ENCODE peak calls at places on chromosomes 7 and 10, in six cellular contexts. H is HepG2, C is SK-N-SH, M is H1, E is GM12878, W is K562. X is an unnamed sample.

GRCh38 chr7:1946025-1946424 is 275.9 kb downstream of the ELFN1 start:
- DNase-seq in W (no peak), E (no peak), M (no peak), C (no peak), H (no peak), X (no peak)

GRCh38 chr7:27863866-27864265 is 123.9 kb downstream of the TAX1BP1 start:
- DNase-seq in M (no peak), C (no peak), H (no peak), W (no peak), E (no peak), X (no peak)

GRCh38 chr10:33094263-33095051 is 136.4 kb upstream of the ITGB1 start:
- DNase-seq in C (no peak), M (no peak), E (no peak), H (no peak), W (no peak), X (no peak)

GRCh38 chr7:20305726-20306125 is 25.0 kb upstream of the ITGB8 start:
- DNase-seq in W (no peak), H (no peak), M (no peak), C (no peak), E (no peak), X (no peak)

GRCh38 chr7:3056713-3057388 is 13.2 kb upstream of the CARD11 start:
- DNase-seq in W (no peak), M (no peak), C (no peak), H (no peak), E (no peak), X (no peak)

GRCh38 chr7:41256186-41256945 is 446.5 kb downstream of the INHBA start:
- DNase-seq in H (no peak), E (no peak), M (no peak), W (no peak), C (no peak), X (no peak)

GRCh38 chr10:60605476-60605875 is 172.8 kb upstream of the CDK1 start:
- DNase-seq in W (no peak), E (no peak), H (no peak), M (no peak), C (no peak), X (no peak)

GRCh38 chr7:5780801-5781496 is 514 bp downstream of the RNF216 start:
- DNase-seq in E (no peak), W (no peak), C (peak; percentile 90), H (no peak), M (peak; percentile 65), X (peak; percentile 52)

GRCh38 chr10:85319826-85320225 is 991.4 kb downstream of the CCSER2 start:
- DNase-seq in E (no peak), C (peak; percentile 4), H (no peak), M (no peak), W (no peak), X (no peak)

GRCh38 chr7:89238156-89238555 is 442.6 kb upstream of the TEX47 start:
- DNase-seq in C (no peak), W (no peak), E (no peak), H (no peak), M (no peak), X (no peak)

GRCh38 chr10:19968745-19969144 is 152.5 kb downstream of the PLXDC2 start:
- DNase-seq in C (peak; percentile 74), W (no peak), H (no peak), E (no peak), M (no peak), X (no peak)

GRCh38 chr7:44533301-44534055 is 7.7 kb downstream of the NPC1L1 start:
- DNase-seq in W (no peak), H (no peak), M (no peak), C (peak; percentile 34), E (no peak), X (no peak)

GRCh38 chr10:17506390-17506789 is 52.0 kb upstream of the ST8SIA6 start:
- DNase-seq in E (no peak), W (no peak), M (no peak), C (no peak), H (no peak), X (no peak)

DNA sequence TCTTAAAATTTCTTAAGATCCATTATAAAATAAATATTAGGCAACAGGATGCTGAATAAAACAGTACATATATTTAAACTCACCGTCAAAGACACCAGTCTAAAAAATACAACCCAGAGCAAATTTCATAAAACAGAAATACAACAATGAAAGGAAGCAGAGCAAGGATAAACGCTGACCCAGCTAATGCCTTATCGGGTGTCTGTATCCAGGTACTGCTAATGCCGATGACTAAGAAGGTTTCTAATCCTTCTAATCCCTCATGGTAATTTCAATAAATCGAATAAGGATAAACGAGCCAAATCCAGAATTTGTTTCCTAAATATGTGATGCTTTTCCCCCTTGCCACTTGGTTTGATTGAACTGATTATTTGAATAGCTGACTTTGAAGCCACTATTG is 1.7 kb downstream of the HYCC1 start:
- DNase-seq in H (no peak), C (no peak), W (no peak), E (no peak), M (no peak), X (no peak)
- TF ChIP-seq GABPA in H (no peak), C (no peak), W (no peak), E (no peak), M (no peak), X (no peak)

DNA sequence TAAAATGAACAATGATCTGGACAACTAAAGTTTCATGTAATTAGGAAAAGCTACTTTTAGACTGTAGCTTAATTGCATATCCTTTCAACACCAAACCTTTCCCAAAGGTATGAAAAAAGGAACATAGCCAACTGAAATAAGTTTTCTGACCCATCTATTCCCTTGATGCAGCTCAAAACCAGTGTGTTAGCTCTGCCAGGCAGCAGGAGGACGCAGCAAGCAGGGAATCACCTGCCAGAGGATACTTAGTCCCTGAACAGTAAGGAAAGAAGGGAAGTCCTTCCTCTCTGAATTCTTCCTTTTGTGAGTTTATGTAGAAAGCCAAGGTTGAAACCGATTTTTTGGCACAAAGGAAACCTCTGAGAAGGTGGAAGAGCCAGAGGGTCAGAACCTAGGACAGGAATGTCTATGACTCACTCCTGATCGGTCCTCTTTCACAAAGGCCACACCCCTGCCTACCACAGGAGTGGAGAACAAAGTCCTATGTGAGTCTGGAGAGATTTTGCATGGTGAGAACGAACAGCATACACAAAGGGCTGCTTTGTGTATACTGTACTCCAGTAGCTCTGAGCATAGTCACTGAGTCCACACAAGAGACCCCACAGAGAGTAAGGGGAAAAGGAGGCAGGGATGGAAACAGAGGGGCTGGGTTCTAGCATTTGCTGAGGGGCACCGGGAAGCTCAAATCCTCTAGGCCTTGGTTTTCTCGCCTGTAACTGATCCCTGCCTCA is 68.8 kb upstream of the GSDME start:
- DNase-seq in M (no peak), E (no peak), C (no peak), H (peak; percentile 99), W (peak; percentile 60), X (no peak)
- TF ChIP-seq GABPA in M (no peak), E (no peak), C (no peak), H (no peak), W (no peak), X (no peak)

DNA sequence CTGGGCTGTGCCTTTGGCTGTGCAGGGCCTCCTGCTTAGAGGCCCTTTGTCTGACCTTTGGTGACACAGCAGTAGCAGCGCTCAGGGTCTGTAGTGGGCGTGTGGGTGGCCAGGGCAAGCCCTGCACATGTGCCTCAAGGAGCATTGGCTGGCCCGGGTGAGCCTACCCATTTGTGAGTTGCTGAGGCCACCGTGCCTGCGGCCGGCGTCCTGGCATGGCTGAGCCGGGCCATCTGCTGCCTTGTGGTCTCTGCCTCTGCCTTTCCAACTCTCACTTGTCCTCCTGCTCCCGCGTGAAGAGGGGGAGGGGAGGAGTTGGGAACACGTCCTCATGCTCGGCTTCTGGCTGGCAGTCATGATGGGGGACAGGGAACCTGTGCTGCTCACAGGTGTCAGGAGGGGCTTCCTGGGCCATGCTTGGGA is 9.2 kb upstream of the ORAI2 start:
- DNase-seq in C (no peak), W (no peak), H (no peak), M (no peak), E (no peak), X (peak; percentile 61)
- TF ChIP-seq GABPA in C (no peak), W (no peak), H (no peak), M (no peak), E (no peak), X (no peak)

DNA sequence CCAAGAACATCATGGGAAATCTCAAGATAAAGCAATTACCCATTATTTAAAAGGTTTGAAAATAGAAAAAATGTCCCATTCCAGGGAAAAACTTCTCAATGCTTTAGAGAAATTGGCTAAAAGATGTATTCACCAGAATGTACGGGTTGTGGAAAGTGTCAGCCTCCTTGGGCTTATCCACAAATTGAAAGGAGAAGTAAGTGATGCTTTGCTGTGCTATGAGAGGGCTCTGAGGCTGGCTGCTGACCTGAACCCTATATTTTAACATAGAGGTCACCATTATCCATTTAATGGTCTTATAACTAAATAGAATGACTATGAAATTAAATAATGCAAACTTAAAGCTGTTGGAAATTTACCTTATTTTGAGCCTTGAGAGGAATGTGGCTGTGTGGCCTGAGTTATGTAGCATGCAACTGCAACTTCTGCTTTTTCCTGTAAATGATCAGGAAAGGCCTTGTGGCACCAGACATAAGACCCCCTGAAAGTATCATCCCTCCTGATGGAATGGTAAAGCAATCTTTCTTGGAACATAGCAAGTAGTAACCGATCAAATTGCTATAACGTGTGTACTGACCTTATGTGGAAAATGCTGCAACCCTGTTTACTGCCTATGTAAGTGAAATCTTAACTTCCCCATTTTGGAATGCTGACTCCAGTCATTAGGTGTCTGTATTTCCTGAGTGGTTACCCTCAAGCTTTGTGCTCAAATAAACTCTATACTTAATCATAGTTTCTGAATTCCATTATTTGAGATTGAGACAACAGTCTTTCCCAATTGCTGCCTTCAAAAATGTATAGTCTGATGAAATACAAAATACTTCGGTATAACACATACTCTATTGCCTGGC is 6.8 kb downstream of the IFIT1B start:
- DNase-seq in E (no peak), W (no peak), H (no peak), C (no peak), M (no peak), X (peak; percentile 55)
- TF ChIP-seq GABPA in E (no peak), W (no peak), H (no peak), C (no peak), M (no peak), X (no peak)

GRCh38 chr10:1394155-1394912 is 338.1 kb downstream of the WDR37 start:
- DNase-seq in W (no peak), C (peak; percentile 15), M (no peak), E (no peak), H (no peak), X (no peak)
- TF ChIP-seq GABPA in W (no peak), C (no peak), M (no peak), E (no peak), H (no peak), X (no peak)

DNA sequence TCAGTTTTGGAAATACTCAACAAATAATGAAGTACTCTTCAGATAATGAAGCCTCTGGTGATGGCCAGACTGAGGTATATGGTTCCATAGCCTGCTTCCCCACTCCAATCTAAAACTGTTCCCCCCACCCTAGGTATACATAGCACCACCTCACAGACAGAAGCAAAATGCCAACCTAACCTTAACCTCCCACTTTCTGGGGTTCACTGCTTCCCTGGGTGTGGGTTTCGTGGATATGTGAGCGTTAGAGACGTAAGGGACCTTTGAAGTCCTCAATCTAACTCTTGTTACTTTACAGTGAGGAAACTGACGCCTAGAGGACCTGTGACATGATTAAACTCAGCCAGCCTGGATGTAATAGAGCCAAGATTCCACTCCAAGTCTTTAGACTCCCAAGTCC is 1.4 kb downstream of the RHBDD2 start:
- DNase-seq in C (no peak), W (no peak), E (no peak), H (no peak), M (no peak), X (no peak)
- TF ChIP-seq GABPA in C (no peak), W (no peak), E (no peak), H (no peak), M (no peak), X (no peak)

X was measured in HL-60.